ENCODE peak calls at places on chromosomes 2 and 18, in five cellular contexts. One of them, this sample, is unnamed.

GRCh38 chr2:29606105-29606871 is 315.1 kb downstream of the ALK start:
- DNase-seq in KBM-7: no peak
- DNase-seq in T-helper 9 cell: no peak
- DNase-seq in GM12865: no peak
- DNase-seq in Calu3: no peak
- DNase-seq in this sample: no peak

GRCh38 chr2:126664234-126664633 is 8.3 kb downstream of the GYPC start:
- DNase-seq in Calu3: no peak
- DNase-seq in T-helper 9 cell: no peak
- DNase-seq in GM12865: peak; percentile 91
- DNase-seq in KBM-7: no peak
- DNase-seq in this sample: peak; percentile 90

GRCh38 chr18:6145645-6146308 is 250.5 kb upstream of the TMEM200C start:
- DNase-seq in GM12865: no peak
- DNase-seq in T-helper 9 cell: no peak
- DNase-seq in Calu3: no peak
- DNase-seq in KBM-7: no peak
- DNase-seq in this sample: no peak

GRCh38 chr2:234731236-234731635 is 220.6 kb upstream of the SH3BP4 start:
- DNase-seq in T-helper 9 cell: no peak
- DNase-seq in Calu3: no peak
- DNase-seq in GM12865: no peak
- DNase-seq in KBM-7: no peak
- DNase-seq in this sample: no peak

GRCh38 chr2:240983361-240983995 is 14.9 kb upstream of the SNED1 start:
- DNase-seq in T-helper 9 cell: no peak
- DNase-seq in Calu3: peak; percentile 70
- DNase-seq in KBM-7: peak; percentile 33
- DNase-seq in GM12865: peak; percentile 60
- DNase-seq in this sample: peak; percentile 64

GRCh38 chr2:237024255-237024654 is 61.4 kb upstream of the COPS8 start:
- DNase-seq in KBM-7: no peak
- DNase-seq in Calu3: no peak
- DNase-seq in T-helper 9 cell: no peak
- DNase-seq in GM12865: no peak
- DNase-seq in this sample: no peak

GRCh38 chr2:179434357-179434756 is 169.7 kb upstream of the SESTD1 start:
- DNase-seq in GM12865: no peak
- DNase-seq in T-helper 9 cell: no peak
- DNase-seq in KBM-7: no peak
- DNase-seq in Calu3: no peak
- DNase-seq in this sample: no peak

GRCh38 chr2:171260471-171261424 is 100.1 kb upstream of the TLK1 start:
- DNase-seq in KBM-7: peak; percentile 69
- DNase-seq in T-helper 9 cell: no peak
- DNase-seq in GM12865: peak; percentile 57
- DNase-seq in Calu3: peak; percentile 4
- DNase-seq in this sample: no peak

GRCh38 chr2:129129087-129129486 is 810.4 kb upstream of the HS6ST1 start:
- DNase-seq in GM12865: no peak
- DNase-seq in Calu3: no peak
- DNase-seq in T-helper 9 cell: no peak
- DNase-seq in KBM-7: no peak
- DNase-seq in this sample: no peak

GRCh38 chr2:101508636-101509035 is 33.7 kb upstream of the RFX8 start:
- DNase-seq in GM12865: no peak
- DNase-seq in T-helper 9 cell: no peak
- DNase-seq in Calu3: no peak
- DNase-seq in KBM-7: no peak
- DNase-seq in this sample: no peak

GRCh38 chr18:11064106-11064505 is 85.3 kb downstream of the PIEZO2 start:
- DNase-seq in T-helper 9 cell: no peak
- DNase-seq in Calu3: no peak
- DNase-seq in KBM-7: no peak
- DNase-seq in GM12865: no peak
- DNase-seq in this sample: no peak

GRCh38 chr2:206456078-206456769 is 12.9 kb downstream of the ADAM23 start:
- DNase-seq in KBM-7: no peak
- DNase-seq in GM12865: no peak
- DNase-seq in T-helper 9 cell: no peak
- DNase-seq in Calu3: no peak
- DNase-seq in this sample: no peak

GRCh38 chr18:23661735-23662308 is 889 bp downstream of the ANKRD29 start:
- DNase-seq in KBM-7: peak; percentile 29
- DNase-seq in Calu3: no peak
- DNase-seq in GM12865: no peak
- DNase-seq in T-helper 9 cell: no peak
- DNase-seq in this sample: no peak

GRCh38 chr2:180523629-180524340 is 456.6 kb upstream of the UBE2E3 start:
- DNase-seq in GM12865: no peak
- DNase-seq in KBM-7: no peak
- DNase-seq in Calu3: peak; percentile 24
- DNase-seq in T-helper 9 cell: no peak
- DNase-seq in this sample: no peak

GRCh38 chr18:44735071-44735470 is 54.4 kb downstream of the SETBP1 start:
- DNase-seq in Calu3: no peak
- DNase-seq in T-helper 9 cell: no peak
- DNase-seq in KBM-7: no peak
- DNase-seq in GM12865: no peak
- DNase-seq in this sample: no peak

GRCh38 chr18:48942554-48943261 is 8.1 kb downstream of the SMAD7 start:
- DNase-seq in Calu3: peak; percentile 90
- DNase-seq in GM12865: no peak
- DNase-seq in T-helper 9 cell: no peak
- DNase-seq in KBM-7: no peak
- DNase-seq in this sample: no peak

GRCh38 chr2:215749092-215749957 is 264.0 kb downstream of the MREG start:
- DNase-seq in Calu3: no peak
- DNase-seq in T-helper 9 cell: no peak
- DNase-seq in GM12865: no peak
- DNase-seq in KBM-7: no peak
- DNase-seq in this sample: no peak

GRCh38 chr2:200288670-200289429 is 17.6 kb upstream of the SPATS2L start:
- DNase-seq in KBM-7: no peak
- DNase-seq in T-helper 9 cell: no peak
- DNase-seq in Calu3: no peak
- DNase-seq in GM12865: no peak
- DNase-seq in this sample: no peak

GRCh38 chr2:53366570-53366969 is 401.0 kb upstream of the CHAC2 start:
- DNase-seq in GM12865: no peak
- DNase-seq in T-helper 9 cell: no peak
- DNase-seq in Calu3: no peak
- DNase-seq in KBM-7: no peak
- DNase-seq in this sample: no peak

This sample was measured in Karpas-422.